ENCODE peak calls at places on chromosomes 7 and 10, in ten cellular contexts. N is transverse colon, B is endothelial cell of umbilical vein, M is breast epithelium, D is sigmoid colon, A is HCT116, Y is suprapubic skin, W is GM12891, G is stomach, K is HepG2. H is an unnamed sample.

GRCh38 chr10:36393800-36394199 is 731.6 kb upstream of the ANKRD30A start:
- DNase-seq in N (no peak), B (no peak), M (no peak), D (no peak), A (no peak), Y (no peak), W (no peak), G (no peak), K (no peak), H (no peak)

GRCh38 chr7:147432068-147432467 is 1158.5 kb upstream of the C7orf33 start:
- DNase-seq in N (no peak), B (no peak), M (no peak), D (no peak), A (no peak), Y (no peak), W (no peak), G (no peak), K (no peak), H (no peak)

GRCh38 chr7:19122018-19122588 is 4.7 kb upstream of the TWIST1 start:
- DNase-seq in N (no peak), B (peak; percentile 56), M (no peak), D (no peak), A (peak; percentile 37), Y (no peak), W (no peak), G (no peak), K (no peak), H (no peak)

GRCh38 chr10:32961892-32962369 is 3.9 kb upstream of the ITGB1 start:
- DNase-seq in N (no peak), B (peak; percentile 97), M (no peak), D (no peak), A (peak; percentile 69), Y (no peak), W (no peak), G (no peak), K (peak; percentile 57), H (no peak)

GRCh38 chr7:78185149-78185745 is 386.7 kb downstream of the PHTF2 start:
- DNase-seq in N (no peak), B (no peak), M (no peak), D (no peak), A (no peak), Y (no peak), W (no peak), G (no peak), K (no peak), H (no peak)

GRCh38 chr10:493391-494148 is 195.9 kb downstream of the DIP2C start:
- DNase-seq in N (no peak), B (no peak), M (no peak), D (peak; percentile 70), A (no peak), Y (no peak), W (no peak), G (no peak), K (no peak), H (no peak)

GRCh38 chr7:41107330-41107937 is 595.5 kb downstream of the INHBA start:
- DNase-seq in N (no peak), B (peak; percentile 3), M (peak; percentile 70), D (no peak), A (peak; percentile 50), Y (no peak), W (no peak), G (no peak), K (peak; percentile 24), H (peak; percentile 52)

GRCh38 chr7:81488210-81488609 is 281.6 kb downstream of the HGF start:
- DNase-seq in N (no peak), B (no peak), M (no peak), D (no peak), A (no peak), Y (no peak), W (no peak), G (no peak), K (no peak), H (no peak)

GRCh38 chr7:4665661-4666060 is 16.4 kb upstream of the FOXK1 start:
- DNase-seq in N (no peak), B (peak; percentile 80), M (no peak), D (peak; percentile 5), A (no peak), Y (no peak), W (no peak), G (no peak), K (no peak), H (no peak)

GRCh38 chr7:52540041-52540440 is 495.4 kb upstream of the POM121L12 start:
- DNase-seq in N (no peak), B (no peak), M (no peak), D (no peak), A (no peak), Y (no peak), W (no peak), G (no peak), K (no peak), H (no peak)

GRCh38 chr7:23044581-23044980 is 30.7 kb upstream of the HYCC1 start:
- DNase-seq in N (no peak), B (no peak), M (no peak), D (no peak), A (no peak), Y (no peak), W (no peak), G (no peak), K (no peak), H (no peak)

GRCh38 chr10:60574388-60574787 is 184.7 kb upstream of the ANK3 start:
- DNase-seq in N (no peak), B (no peak), M (no peak), D (no peak), A (no peak), Y (no peak), W (no peak), G (no peak), K (no peak), H (no peak)

GRCh38 chr10:60570941-60571340 is 181.3 kb upstream of the ANK3 start:
- DNase-seq in N (no peak), B (no peak), M (no peak), D (no peak), A (no peak), Y (no peak), W (no peak), G (no peak), K (no peak), H (no peak)

GRCh38 chr10:60575105-60575504 is 185.4 kb upstream of the ANK3 start:
- DNase-seq in N (no peak), B (no peak), M (no peak), D (no peak), A (no peak), Y (no peak), W (no peak), G (no peak), K (no peak), H (no peak)

GRCh38 chr10:60572511-60573194 is 183.0 kb upstream of the ANK3 start:
- DNase-seq in N (peak; percentile 39), B (peak; percentile 18), M (no peak), D (no peak), A (no peak), Y (no peak), W (no peak), G (peak; percentile 44), K (peak; percentile 12), H (peak; percentile 15)

GRCh38 chr10:60573342-60573741 is 183.7 kb upstream of the ANK3 start:
- DNase-seq in N (no peak), B (no peak), M (no peak), D (no peak), A (no peak), Y (no peak), W (no peak), G (no peak), K (no peak), H (no peak)
- TF ChIP-seq POLR2AphosphoS5 in N (no peak), B (no peak), M (no peak), D (no peak), A (no peak), Y (no peak), W (no peak), G (no peak), K (no peak), H (no peak)

DNA sequence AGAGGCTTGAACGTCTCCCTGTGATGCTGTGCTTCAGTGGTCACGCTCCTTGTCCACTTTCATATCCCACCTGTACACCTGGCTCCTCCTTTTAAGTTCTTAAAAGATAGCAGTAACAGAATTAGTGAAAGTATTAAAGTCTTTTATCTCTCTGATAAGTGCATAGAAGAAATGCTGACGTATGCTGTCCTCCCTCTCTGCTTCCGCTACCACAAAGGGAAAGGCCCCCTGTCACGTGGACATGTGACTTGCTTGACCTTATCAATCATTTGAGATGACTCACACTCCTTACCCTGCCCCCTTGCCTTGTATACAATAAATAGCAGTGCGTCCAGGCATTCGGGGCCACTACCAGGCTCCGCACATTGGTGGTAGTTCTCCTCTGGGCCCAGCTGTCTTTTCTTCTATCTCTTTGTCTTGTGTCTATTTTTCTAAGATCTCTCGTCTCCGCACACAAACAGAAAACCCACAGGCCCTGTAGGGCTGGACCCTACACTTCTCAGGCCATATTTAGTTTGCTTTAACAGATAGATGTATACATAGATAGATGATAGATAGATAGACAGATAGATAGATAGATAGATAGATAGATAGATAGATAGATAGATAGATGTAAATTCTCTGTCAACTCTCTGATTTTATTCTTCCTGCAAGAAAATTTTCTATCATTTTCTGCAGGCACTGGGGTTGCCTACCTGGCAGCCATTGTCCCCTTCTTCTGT is 131.6 kb upstream of the JCAD start:
- DNase-seq in N (no peak), B (no peak), M (no peak), D (no peak), A (no peak), Y (no peak), W (no peak), G (no peak), K (no peak), H (no peak)
- TF ChIP-seq POLR2A in N (no peak), B (no peak), M (no peak), D (no peak), A (no peak), Y (no peak), W (no peak), G (no peak), K (no peak), H (no peak)

GRCh38 chr7:48419401-48419800 is 248.1 kb downstream of the ABCA13 start:
- DNase-seq in N (no peak), B (no peak), M (no peak), D (no peak), A (no peak), Y (no peak), W (no peak), G (no peak), K (no peak), H (no peak)
- TF ChIP-seq POLR2AphosphoS5 in N (no peak), B (no peak), M (no peak), D (no peak), A (no peak), Y (no peak), W (no peak), G (no peak), K (no peak), H (no peak)

DNA sequence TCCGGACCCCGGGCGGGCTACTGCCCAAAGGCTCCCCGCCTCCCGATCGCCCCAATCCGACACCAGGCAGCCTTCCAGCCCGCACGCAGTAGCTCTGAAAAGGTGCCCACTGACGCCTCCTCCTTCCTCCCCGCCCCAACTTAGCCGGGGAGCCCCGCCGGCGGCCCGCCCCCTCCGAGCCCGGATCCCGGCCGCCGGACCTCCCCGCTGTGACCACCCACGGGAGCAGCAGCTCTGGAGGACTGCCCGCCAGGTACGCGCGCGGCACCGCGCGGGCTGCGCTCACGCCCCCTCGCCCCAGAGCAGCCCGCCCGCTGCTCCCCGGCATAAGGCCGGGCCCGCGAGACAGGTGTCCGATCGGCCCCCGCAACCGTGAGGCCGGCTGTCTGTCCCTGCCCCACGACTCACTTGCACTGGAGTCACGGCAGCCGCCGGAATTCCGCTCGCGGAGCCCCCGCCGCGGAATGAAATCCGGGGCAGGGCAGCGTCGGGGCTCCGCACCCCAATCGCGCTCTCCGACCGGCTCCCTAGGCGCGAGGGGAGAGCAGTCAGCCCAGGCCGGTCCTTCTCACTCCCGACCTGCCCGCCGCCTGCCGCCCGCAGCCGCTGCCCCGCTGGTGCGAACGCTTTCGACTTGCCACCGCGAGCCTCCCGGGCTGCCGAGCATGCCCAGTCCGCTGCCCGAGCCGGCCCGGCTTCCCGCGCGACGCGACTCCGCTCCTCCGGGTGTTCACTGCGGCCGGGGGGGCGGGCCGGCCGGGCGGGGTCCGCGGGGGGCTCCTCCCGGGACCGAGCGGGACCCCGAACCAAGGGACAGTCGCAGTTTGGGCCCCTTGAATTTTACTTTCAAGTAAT is at the start of gene SGMS1:
- DNase-seq in N (peak; percentile 88), B (peak; percentile 82), M (peak; percentile 82), D (peak; percentile 92), A (peak; percentile 50), Y (peak; percentile 91), W (peak; percentile 74), G (peak; percentile 89), K (peak; percentile 68), H (peak; percentile 80)
- TF ChIP-seq POLR2A in N (peak; percentile 10), B (no peak), M (no peak), D (no peak), A (no peak), Y (peak; percentile 46), W (no peak), G (no peak), K (peak; percentile 86), H (peak; percentile 47)